ENCODE peak calls at places on chromosomes 11 and 22, in six cellular contexts. G is kidney; W is activated effector memory CD4-positive, alpha-beta T cell treated with anti-CD3 and anti-CD28 coated beads, Interleukin-2, amount 50 U/mL, for 16 hours; R is SHP77 treated with DMSO at 0.1 percent for 48 hours; B is activated CD8-positive, alpha-beta memory T cell treated with anti-CD3 and anti-CD28 coated beads for 48 hours; P is cardiac fibroblast. H is an unnamed sample.

GRCh38 chr11:83070878-83071640 is 638 bp downstream of the RAB30 start:
- DNase-seq in R (no peak), P (peak; percentile 38), W (peak; percentile 73), G (peak; percentile 80), B (no peak), H (no peak)

GRCh38 chr22:39773976-39774539 is 119.5 kb downstream of the ENTHD1 start:
- DNase-seq in P (no peak), B (no peak), W (peak; percentile 69), R (no peak), G (no peak), H (no peak)

GRCh38 chr11:65426839-65427690 is 4.5 kb downstream of the NEAT1 start:
- DNase-seq in G (peak; percentile 56), P (peak; percentile 90), W (peak; percentile 74), R (no peak), B (no peak), H (peak; percentile 58)

GRCh38 chr11:13354335-13354734 is 76.7 kb downstream of the BMAL1 start:
- DNase-seq in G (no peak), P (peak; percentile 44), R (no peak), B (no peak), W (no peak), H (no peak)

GRCh38 chr11:106249857-106250256 is 172.4 kb downstream of the AASDHPPT start:
- DNase-seq in P (peak; percentile 85), B (no peak), W (no peak), G (no peak), R (no peak), H (peak; percentile 24)

GRCh38 chr11:11842426-11843008 is 745 bp downstream of the USP47 start:
- DNase-seq in G (no peak), W (peak; percentile 83), P (peak; percentile 88), B (peak; percentile 13), R (no peak), H (peak; percentile 53)

GRCh38 chr11:86160546-86161149 is 83.9 kb upstream of the EED start:
- DNase-seq in P (peak; percentile 31), G (no peak), B (no peak), W (no peak), R (no peak), H (no peak)

GRCh38 chr11:124861670-124862069 is 3.6 kb upstream of the ROBO3 start:
- DNase-seq in B (no peak), P (no peak), R (no peak), G (no peak), W (peak; percentile 37), H (no peak)

GRCh38 chr11:3382613-3383275 is 3.8 kb upstream of the ZNF195 start:
- DNase-seq in G (no peak), W (no peak), B (no peak), P (no peak), R (no peak), H (no peak)

GRCh38 chr22:40243891-40244290 is 66.2 kb downstream of the TNRC6B start:
- DNase-seq in W (no peak), R (no peak), G (no peak), B (no peak), P (no peak), H (no peak)

GRCh38 chr22:33247758-33248157 is 189.6 kb upstream of the SYN3 start:
- DNase-seq in W (no peak), G (no peak), P (peak; percentile 40), R (no peak), B (no peak), H (no peak)

GRCh38 chr11:64887757-64888405 is 9.5 kb upstream of the EHD1 start:
- DNase-seq in R (peak; percentile 29), G (peak; percentile 93), W (peak; percentile 94), P (peak; percentile 65), B (peak; percentile 65), H (no peak)

GRCh38 chr11:118380571-118380970 is 20.8 kb upstream of the ATP5MG start:
- DNase-seq in G (no peak), B (no peak), P (no peak), R (no peak), W (no peak), H (no peak)

GRCh38 chr11:77074205-77074604 is 7.4 kb downstream of the CAPN5 start:
- DNase-seq in B (no peak), W (no peak), P (no peak), G (no peak), R (no peak), H (no peak)

GRCh38 chr11:126607374-126607773 is 251.9 kb downstream of the ST3GAL4 start:
- DNase-seq in B (no peak), W (no peak), R (no peak), P (peak; percentile 54), G (no peak), H (no peak)

GRCh38 chr22:46360891-46361290 is 25.4 kb downstream of the TRMU start:
- DNase-seq in B (no peak), W (no peak), G (peak; percentile 35), P (no peak), R (no peak), H (no peak)

GRCh38 chr11:117958949-117959348 is 27.2 kb upstream of the IL10RA start:
- DNase-seq in G (no peak), P (no peak), W (no peak), B (no peak), R (no peak), H (no peak)

GRCh38 chr11:1077417-1078119 is 2.9 kb downstream of the MUC2 start:
- DNase-seq in G (peak; percentile 48), B (no peak), R (no peak), W (peak; percentile 59), P (no peak), H (no peak)

GRCh38 chr11:80285076-80285790 is 844.4 kb upstream of the TENM4 start:
- DNase-seq in G (no peak), W (no peak), R (no peak), P (peak; percentile 3), B (no peak), H (no peak)

GRCh38 chr11:29449280-29450074 is 567.4 kb downstream of the KCNA4 start:
- DNase-seq in G (no peak), W (no peak), B (no peak), R (no peak), P (peak; percentile 29), H (no peak)

GRCh38 chr11:18397921-18398320 is 3.6 kb downstream of the LDHA start:
- DNase-seq in B (no peak), W (no peak), R (no peak), P (no peak), G (no peak), H (no peak)

GRCh38 chr11:45859661-45860140 is 12.4 kb downstream of the CRY2 start:
- DNase-seq in W (no peak), R (no peak), G (peak; percentile 97), B (no peak), P (peak; percentile 99), H (peak; percentile 68)

GRCh38 chr11:65774525-65775306 is 6.1 kb downstream of the AP5B1 start:
- DNase-seq in W (peak; percentile 22), P (no peak), B (no peak), R (no peak), G (no peak), H (no peak)